ENCODE peak calls at places on chromosomes 5 and 9, in nine cellular contexts. C is upper lobe of left lung, Z is A549, P is suprapubic skin, X is ovary, F is transverse colon, G is sigmoid colon, H is IMR-90, R is tibial nerve. I is an unnamed sample.

GRCh38 chr5:159262472-159262858 is 625 bp upstream of the UBLCP1 start:
- DNase-seq in C (no peak), Z (peak), P (no peak), X (no peak), F (no peak), G (no peak), H (peak), R (no peak), I (no peak)

GRCh38 chr9:69207503-69207902 is 33.4 kb downstream of the TJP2 start:
- DNase-seq in C (no peak), Z (no peak), P (no peak), X (no peak), F (no peak), G (no peak), H (no peak), R (no peak), I (no peak)

GRCh38 chr9:7935666-7936065 is 136.1 kb upstream of the DMAC1 start:
- DNase-seq in C (no peak), Z (no peak), P (no peak), X (no peak), F (no peak), G (no peak), H (no peak), R (no peak), I (no peak)

GRCh38 chr9:114093761-114094505 is 5.2 kb downstream of the KIF12 start:
- DNase-seq in C (no peak), Z (no peak), P (peak), X (no peak), F (no peak), G (peak), H (no peak), R (no peak), I (peak)

GRCh38 chr9:133106511-133107244 is 14.4 kb downstream of the RALGDS start:
- DNase-seq in C (peak), Z (no peak), P (peak), X (peak), F (no peak), G (peak), H (no peak), R (no peak), I (no peak)

GRCh38 chr5:141605523-141606277 is 13.1 kb downstream of the DIAPH1 start:
- DNase-seq in C (peak), Z (no peak), P (no peak), X (no peak), F (peak), G (peak), H (no peak), R (no peak), I (no peak)

GRCh38 chr9:69758001-69758730 is 1.6 kb downstream of the PTAR1 start:
- DNase-seq in C (no peak), Z (no peak), P (no peak), X (no peak), F (no peak), G (no peak), H (peak), R (no peak), I (no peak)

GRCh38 chr9:124769451-124770358 is 1.4 kb downstream of the NR6A1 start:
- DNase-seq in C (peak), Z (peak), P (no peak), X (peak), F (peak), G (no peak), H (no peak), R (no peak), I (no peak)

GRCh38 chr9:12906646-12907045 is 131.8 kb downstream of the LURAP1L start:
- DNase-seq in C (no peak), Z (no peak), P (no peak), X (no peak), F (no peak), G (no peak), H (no peak), R (no peak), I (no peak)

GRCh38 chr9:108012886-108013665 is 523.5 kb upstream of the KLF4 start:
- DNase-seq in C (no peak), Z (no peak), P (no peak), X (no peak), F (no peak), G (no peak), H (no peak), R (no peak), I (no peak)

GRCh38 chr9:104743377-104743985 is 4.0 kb upstream of the NIPSNAP3A start:
- DNase-seq in C (no peak), Z (peak), P (no peak), X (no peak), F (no peak), G (no peak), H (peak), R (no peak), I (no peak)

GRCh38 chr5:142013734-142014495 is 1.1 kb upstream of the GNPDA1 start:
- DNase-seq in C (peak), Z (no peak), P (peak), X (peak), F (peak), G (peak), H (peak), R (no peak), I (peak)

GRCh38 chr5:127184841-127185240 is 105.8 kb upstream of the MEGF10 start:
- DNase-seq in C (no peak), Z (no peak), P (no peak), X (no peak), F (no peak), G (no peak), H (no peak), R (no peak), I (no peak)

GRCh38 chr5:155082401-155082800 is 68.8 kb downstream of the KIF4B start:
- DNase-seq in C (no peak), Z (peak), P (no peak), X (no peak), F (no peak), G (no peak), H (peak), R (no peak), I (no peak)

GRCh38 chr5:92748072-92748676 is 832.8 kb downstream of the NR2F1-AS1 start:
- DNase-seq in C (no peak), Z (no peak), P (no peak), X (no peak), F (no peak), G (no peak), H (no peak), R (no peak), I (no peak)

GRCh38 chr5:174323878-174324281 is 278.4 kb downstream of the NSG2 start:
- DNase-seq in C (peak), Z (peak), P (no peak), X (no peak), F (no peak), G (no peak), H (peak), R (no peak), I (no peak)

GRCh38 chr5:133360693-133361479 is 251.5 kb downstream of the FSTL4 start:
- DNase-seq in C (no peak), Z (no peak), P (no peak), X (no peak), F (no peak), G (no peak), H (no peak), R (no peak), I (no peak)

GRCh38 chr5:132547269-132547668 is 3.9 kb upstream of the IL5 start:
- DNase-seq in C (no peak), Z (no peak), P (no peak), X (no peak), F (no peak), G (no peak), H (no peak), R (no peak), I (no peak)

DNA sequence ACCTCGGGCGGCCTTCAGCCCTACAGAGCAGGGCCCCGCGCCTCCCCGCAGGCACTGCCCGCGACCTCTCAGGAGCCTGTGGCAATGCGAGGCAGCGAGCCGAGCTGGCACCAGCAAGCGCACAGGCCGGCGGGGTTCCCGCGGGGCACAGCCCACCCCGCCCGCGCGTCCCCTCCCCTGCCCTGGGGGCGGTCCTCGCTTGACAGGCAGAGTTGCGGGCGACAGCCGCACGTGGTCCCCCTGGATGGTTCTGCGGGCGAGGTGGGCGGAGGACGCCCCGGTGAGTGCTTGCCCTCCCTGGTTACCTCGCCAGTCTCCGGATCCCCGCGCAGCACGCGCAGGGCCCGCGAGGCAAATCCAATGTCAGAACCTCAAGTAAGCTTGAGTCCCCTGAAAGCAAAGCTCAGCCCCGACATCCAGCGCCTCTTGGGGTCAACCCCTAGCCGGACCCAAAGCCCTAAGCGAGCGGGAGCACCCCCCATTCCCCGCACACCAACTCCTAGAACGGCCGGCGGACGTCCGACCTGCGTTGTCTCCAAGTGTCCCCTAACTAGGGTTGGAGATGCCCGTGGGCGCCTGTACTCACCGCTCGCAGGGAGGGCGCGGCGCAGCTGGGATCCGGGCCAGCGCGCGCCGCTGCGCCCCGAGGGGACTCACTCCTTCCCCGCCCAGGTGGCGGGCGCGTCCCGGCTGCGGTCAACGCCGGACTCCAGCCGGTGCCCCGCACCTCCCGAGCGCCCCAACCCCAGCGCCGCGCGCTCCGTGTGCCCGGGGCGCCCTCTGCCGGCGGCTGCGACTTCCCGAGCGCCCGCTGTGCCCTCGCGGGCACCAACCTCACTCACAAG is at the start of gene DRD1:
- DNase-seq in C (no peak), Z (peak), P (no peak), X (no peak), F (peak), G (no peak), H (peak), R (no peak), I (no peak)
- H3K4me3 ChIP-seq in C (peak), Z (peak), P (peak), X (no peak), F (peak), G (peak), H (peak), R (peak), I (no peak)

GRCh38 chr9:82090041-82090440 is 101.5 kb downstream of the SPATA31D1 start:
- DNase-seq in C (no peak), Z (no peak), P (no peak), X (no peak), F (no peak), G (no peak), H (no peak), R (no peak), I (no peak)

GRCh38 chr9:82088591-82088990 is 100.0 kb downstream of the SPATA31D1 start:
- DNase-seq in C (no peak), Z (no peak), P (no peak), X (no peak), F (no peak), G (no peak), H (no peak), R (no peak), I (no peak)

GRCh38 chr9:82091610-82092009 is 103.0 kb downstream of the SPATA31D1 start:
- DNase-seq in C (no peak), Z (no peak), P (no peak), X (no peak), F (no peak), G (no peak), H (no peak), R (no peak), I (no peak)

GRCh38 chr9:82091100-82091499 is 102.5 kb downstream of the SPATA31D1 start:
- DNase-seq in C (no peak), Z (no peak), P (no peak), X (no peak), F (no peak), G (no peak), H (peak), R (no peak), I (no peak)
- TF ChIP-seq POLR2A in C (no peak), Z (no peak), P (no peak), X (no peak), F (no peak), G (no peak), H (no peak), R (no peak), I (no peak)

DNA sequence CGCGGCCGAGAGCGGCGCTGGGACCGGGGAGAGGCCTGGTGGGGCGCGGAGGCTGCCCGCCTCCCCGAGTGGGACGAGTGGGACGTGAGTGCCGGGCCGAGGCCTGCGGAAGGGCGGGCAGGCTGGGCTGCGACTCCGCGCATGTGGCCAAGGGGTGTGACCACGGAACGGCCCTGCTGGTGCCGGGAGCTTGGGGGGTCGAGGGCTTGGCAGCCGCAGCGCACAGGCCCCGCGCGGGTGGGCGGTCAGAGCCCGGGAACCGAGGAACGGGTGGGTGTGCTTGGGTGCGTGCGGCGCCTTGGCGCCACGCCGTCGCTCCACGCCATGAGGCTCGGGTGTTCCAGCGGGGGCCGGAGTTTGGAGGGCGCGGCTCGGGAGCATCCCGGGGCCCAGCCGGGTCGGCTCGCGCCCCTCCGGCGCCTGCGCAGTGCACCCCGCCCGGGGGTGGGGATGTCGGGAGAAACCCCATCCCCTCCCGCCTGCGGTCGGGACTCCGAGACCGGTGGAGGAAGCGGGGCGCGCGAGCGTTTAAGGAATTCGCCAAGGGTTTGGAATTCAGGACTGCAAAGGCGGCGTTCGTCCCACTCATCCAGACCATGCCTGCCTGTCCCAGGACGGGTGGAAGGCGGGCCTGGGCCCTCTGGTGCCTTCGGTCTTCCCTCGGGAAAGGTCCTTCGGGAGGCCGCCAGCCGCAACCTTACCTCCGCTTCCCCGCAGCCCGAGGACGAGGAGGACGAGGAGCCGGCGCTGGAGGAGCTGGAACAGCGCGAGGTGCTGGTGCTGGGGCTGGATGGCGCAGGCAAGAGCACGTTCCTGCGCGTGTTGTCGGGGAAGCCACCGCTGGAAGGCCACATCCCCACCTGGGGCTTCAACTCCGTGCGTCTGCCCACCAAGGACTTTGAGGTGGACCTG is 632 bp downstream of the ARL10 start:
- DNase-seq in C (no peak), Z (no peak), P (no peak), X (peak), F (peak), G (peak), H (peak), R (no peak), I (peak)
- H3K4me3 ChIP-seq in C (peak), Z (peak), P (peak), X (peak), F (peak), G (peak), H (peak), R (peak), I (peak)

GRCh38 chr9:137305060-137305787 is 3.2 kb upstream of the NRARP start:
- DNase-seq in C (peak), Z (no peak), P (peak), X (peak), F (peak), G (no peak), H (no peak), R (no peak), I (no peak)
- TF ChIP-seq POLR2A in C (no peak), Z (no peak), P (no peak), X (no peak), F (peak), G (no peak), H (no peak), R (no peak), I (no peak)

GRCh38 chr9:35658894-35659220 is 765 bp downstream of the CCDC107 start:
- DNase-seq in C (no peak), Z (no peak), P (no peak), X (no peak), F (peak), G (peak), H (peak), R (no peak), I (no peak)

GRCh38 chr9:35657327-35658143 is at the start of gene RMRP:
- DNase-seq in C (peak), Z (peak), P (peak), X (peak), F (peak), G (peak), H (peak), R (peak), I (peak)

GRCh38 chr9:35658144-35658893 is at the start of gene CCDC107:
- DNase-seq in C (peak), Z (peak), P (peak), X (peak), F (peak), G (peak), H (peak), R (peak), I (peak)

GRCh38 chr9:35660966-35661413 is 2.9 kb downstream of the CCDC107 start:
- DNase-seq in C (no peak), Z (no peak), P (no peak), X (no peak), F (peak), G (peak), H (peak), R (no peak), I (no peak)

DNA sequence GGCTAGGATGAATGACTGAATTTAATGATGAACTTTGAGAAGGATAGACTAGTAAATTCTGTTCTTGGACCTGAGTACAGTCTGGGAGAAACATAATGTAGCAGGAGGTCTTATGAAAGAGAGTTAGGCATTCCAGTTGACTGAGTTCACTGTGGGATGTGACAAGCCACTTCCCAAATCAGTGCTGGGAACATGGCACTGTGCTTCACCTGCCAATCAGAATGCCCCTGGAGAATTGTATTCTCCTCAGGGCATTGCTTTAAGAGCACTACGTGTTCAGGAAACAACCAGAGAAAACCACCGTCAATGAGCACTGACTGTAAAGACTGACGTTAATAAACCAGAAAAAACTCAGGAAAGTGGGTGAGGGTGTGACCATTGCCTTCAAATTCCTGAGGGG is 1.2 kb downstream of the CCDC107 start:
- DNase-seq in C (no peak), Z (no peak), P (no peak), X (no peak), F (no peak), G (peak), H (peak), R (no peak), I (no peak)
- H3K4me3 ChIP-seq in C (peak), Z (peak), P (peak), X (peak), F (peak), G (peak), H (peak), R (no peak), I (no peak)